ENCODE peak calls at places on chromosomes 16 and 17, in six cellular contexts. K, N, A, G, R and F are unnamed samples.
A peak's percentile ranks its signal among the peaks of the same experiment; 100 is the strongest.

GRCh38 chr16:24085665-24086064 is 170.5 kb upstream of the CACNG3 start:
- DNase-seq in K (no peak), N (no peak), A (no peak), G (no peak), R (no peak), F (no peak)

GRCh38 chr16:8807189-8807588 is 9.6 kb downstream of the PMM2 start:
- DNase-seq in K (no peak), N (no peak), A (no peak), G (no peak), R (no peak), F (no peak)

GRCh38 chr16:12951392-12951791 is 50.0 kb downstream of the SHISA9 start:
- DNase-seq in K (no peak), N (no peak), A (no peak), G (peak; percentile 74), R (no peak), F (no peak)

GRCh38 chr17:76845524-76845923 is 22.7 kb upstream of the MGAT5B start:
- DNase-seq in K (no peak), N (no peak), A (no peak), G (no peak), R (no peak), F (no peak)

GRCh38 chr16:19210175-19210924 is 42.3 kb downstream of the SYT17 start:
- DNase-seq in K (no peak), N (no peak), A (no peak), G (no peak), R (no peak), F (no peak)

GRCh38 chr17:31427684-31428083 is 36.2 kb downstream of the RAB11FIP4 start:
- DNase-seq in K (no peak), N (no peak), A (no peak), G (peak; percentile 4), R (no peak), F (no peak)

GRCh38 chr16:55263271-55264250 is 60.4 kb upstream of the IRX6 start:
- DNase-seq in K (no peak), N (no peak), A (no peak), G (no peak), R (no peak), F (no peak)

GRCh38 chr16:50641818-50642187 is 39.3 kb downstream of the SNX20 start:
- DNase-seq in K (no peak), N (no peak), A (no peak), G (no peak), R (no peak), F (no peak)

GRCh38 chr16:84367297-84367680 is 1.0 kb upstream of the ATP2C2 start:
- DNase-seq in K (no peak), N (no peak), A (no peak), G (no peak), R (no peak), F (no peak)

GRCh38 chr17:39939588-39940419 is 12.3 kb downstream of the LRRC3C start:
- DNase-seq in K (peak; percentile 89), N (no peak), A (no peak), G (no peak), R (no peak), F (peak; percentile 19)

GRCh38 chr16:51048544-51048943 is 102.5 kb downstream of the SALL1 start:
- DNase-seq in K (peak; percentile 8), N (no peak), A (no peak), G (no peak), R (no peak), F (no peak)

GRCh38 chr16:68480084-68480995 is 32.0 kb upstream of the SMPD3 start:
- DNase-seq in K (no peak), N (no peak), A (no peak), G (no peak), R (no peak), F (no peak)

GRCh38 chr16:88387177-88387576 is 4.4 kb downstream of the ZNF469 start:
- DNase-seq in K (peak; percentile 57), N (no peak), A (no peak), G (no peak), R (no peak), F (no peak)

GRCh38 chr17:12180644-12181261 is 160.1 kb downstream of the MAP2K4 start:
- DNase-seq in K (peak; percentile 57), N (no peak), A (no peak), G (peak; percentile 34), R (peak; percentile 48), F (no peak)

GRCh38 chr17:14525551-14526455 is 224.9 kb downstream of the HS3ST3B1 start:
- DNase-seq in K (no peak), N (no peak), A (no peak), G (no peak), R (no peak), F (no peak)

GRCh38 chr17:9976283-9977009 is 71.4 kb upstream of the RCVRN start:
- DNase-seq in K (no peak), N (no peak), A (no peak), G (no peak), R (no peak), F (no peak)

GRCh38 chr16:87849419-87850008 is 19.8 kb downstream of the SLC7A5 start:
- DNase-seq in K (no peak), N (no peak), A (no peak), G (no peak), R (no peak), F (no peak)

GRCh38 chr16:68235882-68236803 is at the start of gene ESRP2:
- DNase-seq in K (no peak), N (no peak), A (no peak), G (peak; percentile 48), R (peak; percentile 87), F (peak; percentile 48)

GRCh38 chr16:85913141-85913601 is 14.2 kb downstream of the IRF8 start:
- DNase-seq in K (no peak), N (no peak), A (no peak), G (no peak), R (no peak), F (no peak)

GRCh38 chr17:44807817-44808155 is 22.3 kb downstream of the GJC1 start:
- DNase-seq in K (peak; percentile 88), N (no peak), A (no peak), G (no peak), R (no peak), F (no peak)

GRCh38 chr16:75593308-75593707 is 27.1 kb downstream of the GABARAPL2 start:
- DNase-seq in K (no peak), N (no peak), A (no peak), G (no peak), R (no peak), F (no peak)

GRCh38 chr17:10336393-10336792 is 36.4 kb downstream of the MYH13 start:
- DNase-seq in K (no peak), N (no peak), A (no peak), G (no peak), R (no peak), F (no peak)

GRCh38 chr17:60151355-60151754 is 1.6 kb downstream of the CA4 start:
- DNase-seq in K (no peak), N (no peak), A (no peak), G (no peak), R (no peak), F (no peak)

GRCh38 chr17:3984719-3985444 is 20.6 kb upstream of the ATP2A3 start:
- DNase-seq in K (no peak), N (no peak), A (no peak), G (no peak), R (no peak), F (no peak)